ENCODE peak calls at places on chromosomes 3 and 15, in eight cellular contexts. One of them, this sample, is unnamed.

GRCh38 chr3:157423337-157423736 is 13.3 kb upstream of the PTX3 start:
- DNase-seq in GM12891: no peak
- DNase-seq in heart left ventricle: no peak
- DNase-seq in lower leg skin: no peak
- DNase-seq in adrenal gland: no peak
- DNase-seq in body of pancreas: no peak
- DNase-seq in A549: no peak
- DNase-seq in HepG2: no peak
- DNase-seq in this sample: no peak

GRCh38 chr15:99589801-99590200 is 24.0 kb downstream of the MEF2A start:
- DNase-seq in HepG2: no peak
- DNase-seq in body of pancreas: no peak
- DNase-seq in GM12891: no peak
- DNase-seq in heart left ventricle: no peak
- DNase-seq in A549: no peak
- DNase-seq in adrenal gland: no peak
- DNase-seq in lower leg skin: no peak
- DNase-seq in this sample: no peak

GRCh38 chr3:73502609-73503560 is 121.9 kb downstream of the PDZRN3 start:
- DNase-seq in GM12891: peak; percentile 42
- DNase-seq in adrenal gland: peak; percentile 68
- DNase-seq in heart left ventricle: no peak
- DNase-seq in lower leg skin: peak; percentile 47
- DNase-seq in HepG2: peak; percentile 38
- DNase-seq in A549: peak; percentile 76
- DNase-seq in body of pancreas: peak; percentile 82
- DNase-seq in this sample: peak; percentile 24

GRCh38 chr15:66229790-66230460 is 23.6 kb downstream of the MEGF11 start:
- DNase-seq in A549: no peak
- DNase-seq in adrenal gland: no peak
- DNase-seq in HepG2: no peak
- DNase-seq in heart left ventricle: no peak
- DNase-seq in lower leg skin: no peak
- DNase-seq in GM12891: no peak
- DNase-seq in body of pancreas: no peak
- DNase-seq in this sample: no peak

GRCh38 chr3:37696661-37697060 is 165.0 kb upstream of the CTDSPL start:
- DNase-seq in heart left ventricle: no peak
- DNase-seq in lower leg skin: no peak
- DNase-seq in adrenal gland: no peak
- DNase-seq in body of pancreas: no peak
- DNase-seq in HepG2: no peak
- DNase-seq in A549: no peak
- DNase-seq in GM12891: no peak
- DNase-seq in this sample: no peak

GRCh38 chr3:30289324-30289723 is 317.1 kb upstream of the TGFBR2 start:
- DNase-seq in A549: peak; percentile 71
- DNase-seq in body of pancreas: no peak
- DNase-seq in lower leg skin: no peak
- DNase-seq in adrenal gland: no peak
- DNase-seq in HepG2: peak; percentile 78
- DNase-seq in heart left ventricle: no peak
- DNase-seq in GM12891: no peak
- DNase-seq in this sample: no peak

GRCh38 chr15:65391732-65392131 is 13.9 kb upstream of the IGDCC3 start:
- DNase-seq in adrenal gland: no peak
- DNase-seq in A549: no peak
- DNase-seq in HepG2: no peak
- DNase-seq in heart left ventricle: peak; percentile 32
- DNase-seq in body of pancreas: no peak
- DNase-seq in GM12891: no peak
- DNase-seq in lower leg skin: no peak
- DNase-seq in this sample: no peak

GRCh38 chr3:28841436-28841835 is 439.4 kb upstream of the RBMS3 start:
- DNase-seq in adrenal gland: no peak
- DNase-seq in heart left ventricle: no peak
- DNase-seq in lower leg skin: no peak
- DNase-seq in GM12891: no peak
- DNase-seq in HepG2: no peak
- DNase-seq in A549: no peak
- DNase-seq in body of pancreas: no peak
- DNase-seq in this sample: no peak

GRCh38 chr3:127525373-127525772 is 65.2 kb downstream of the TPRA1 start:
- DNase-seq in adrenal gland: no peak
- DNase-seq in lower leg skin: no peak
- DNase-seq in A549: peak; percentile 88
- DNase-seq in GM12891: no peak
- DNase-seq in heart left ventricle: no peak
- DNase-seq in body of pancreas: no peak
- DNase-seq in HepG2: peak; percentile 27
- DNase-seq in this sample: peak; percentile 62

GRCh38 chr15:35505152-35505551 is 40.8 kb downstream of the DPH6 start:
- DNase-seq in body of pancreas: no peak
- DNase-seq in heart left ventricle: no peak
- DNase-seq in HepG2: no peak
- DNase-seq in lower leg skin: no peak
- DNase-seq in GM12891: no peak
- DNase-seq in adrenal gland: no peak
- DNase-seq in A549: no peak
- DNase-seq in this sample: no peak

GRCh38 chr15:35507932-35508638 is 37.9 kb downstream of the DPH6 start:
- DNase-seq in lower leg skin: no peak
- DNase-seq in body of pancreas: no peak
- DNase-seq in GM12891: no peak
- DNase-seq in heart left ventricle: no peak
- DNase-seq in adrenal gland: no peak
- DNase-seq in HepG2: no peak
- DNase-seq in A549: no peak
- DNase-seq in this sample: no peak

GRCh38 chr15:35505816-35506215 is 40.1 kb downstream of the DPH6 start:
- DNase-seq in heart left ventricle: no peak
- DNase-seq in lower leg skin: no peak
- DNase-seq in body of pancreas: no peak
- DNase-seq in adrenal gland: no peak
- DNase-seq in A549: no peak
- DNase-seq in GM12891: no peak
- DNase-seq in HepG2: no peak
- DNase-seq in this sample: no peak

DNA sequence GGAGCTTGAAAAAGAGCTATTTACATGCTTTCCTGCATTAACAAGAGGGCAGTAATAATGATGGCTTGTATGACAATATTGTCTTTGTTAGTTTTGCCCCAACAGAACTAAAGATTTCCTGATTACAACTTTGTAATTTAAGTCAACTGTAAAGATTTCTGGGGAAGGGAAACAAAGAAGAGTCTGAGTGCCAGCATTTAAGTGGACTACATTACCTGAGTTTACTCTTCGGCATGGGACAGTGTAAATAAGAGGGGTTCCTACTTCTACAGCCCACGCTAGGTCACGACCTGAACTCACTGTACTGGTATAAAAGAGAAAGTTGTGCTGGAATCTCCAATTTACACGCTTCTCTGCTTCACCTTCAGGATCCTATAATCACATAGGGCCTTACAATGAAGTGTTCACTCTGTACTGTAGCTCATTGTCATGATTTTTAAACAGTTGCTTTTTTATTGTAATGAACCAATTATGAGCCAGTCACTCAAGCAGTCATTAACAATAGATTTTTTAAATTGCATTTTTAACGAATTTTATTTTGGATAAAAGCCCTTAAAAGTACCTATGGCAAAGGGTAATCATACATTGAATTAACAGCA is 39.6 kb downstream of the DPH6 start:
- DNase-seq in adrenal gland: no peak
- DNase-seq in HepG2: peak; percentile 79
- DNase-seq in A549: no peak
- DNase-seq in GM12891: no peak
- DNase-seq in body of pancreas: no peak
- DNase-seq in heart left ventricle: no peak
- DNase-seq in lower leg skin: no peak
- DNase-seq in this sample: no peak
- TF ChIP-seq POLR2A in adrenal gland: no peak
- TF ChIP-seq POLR2A in HepG2: no peak
- TF ChIP-seq POLR2A in A549: no peak
- TF ChIP-seq POLR2A in GM12891: no peak
- TF ChIP-seq POLR2A in body of pancreas: no peak
- TF ChIP-seq POLR2A in heart left ventricle: no peak
- TF ChIP-seq POLR2A in lower leg skin: no peak
- TF ChIP-seq POLR2A in this sample: no peak

GRCh38 chr15:40697916-40698315 is 2.9 kb downstream of the RAD51 start:
- DNase-seq in A549: no peak
- DNase-seq in lower leg skin: no peak
- DNase-seq in HepG2: no peak
- DNase-seq in body of pancreas: no peak
- DNase-seq in heart left ventricle: no peak
- DNase-seq in adrenal gland: no peak
- DNase-seq in GM12891: no peak
- DNase-seq in this sample: no peak

GRCh38 chr15:40695469-40695910 is 516 bp downstream of the RAD51 start:
- DNase-seq in body of pancreas: no peak
- DNase-seq in A549: no peak
- DNase-seq in HepG2: peak; percentile 4
- DNase-seq in lower leg skin: no peak
- DNase-seq in heart left ventricle: no peak
- DNase-seq in GM12891: no peak
- DNase-seq in adrenal gland: no peak
- DNase-seq in this sample: no peak

GRCh38 chr15:40693904-40694705 is 869 bp upstream of the RAD51 start:
- DNase-seq in A549: no peak
- DNase-seq in heart left ventricle: no peak
- DNase-seq in HepG2: peak; percentile 6
- DNase-seq in lower leg skin: no peak
- DNase-seq in adrenal gland: no peak
- DNase-seq in GM12891: no peak
- DNase-seq in body of pancreas: no peak
- DNase-seq in this sample: no peak

GRCh38 chr15:40696228-40696627 is 1.3 kb downstream of the RAD51 start:
- DNase-seq in A549: no peak
- DNase-seq in lower leg skin: no peak
- DNase-seq in adrenal gland: no peak
- DNase-seq in GM12891: no peak
- DNase-seq in body of pancreas: no peak
- DNase-seq in heart left ventricle: no peak
- DNase-seq in HepG2: no peak
- DNase-seq in this sample: no peak

GRCh38 chr15:40694706-40695468 is at the start of gene RAD51:
- DNase-seq in A549: peak; percentile 90
- DNase-seq in lower leg skin: peak; percentile 89
- DNase-seq in heart left ventricle: peak; percentile 95
- DNase-seq in GM12891: peak; percentile 88
- DNase-seq in adrenal gland: peak; percentile 92
- DNase-seq in HepG2: peak; percentile 89
- DNase-seq in body of pancreas: peak; percentile 93
- DNase-seq in this sample: peak; percentile 93
- TF ChIP-seq POLR2A in A549: peak; percentile 47
- TF ChIP-seq POLR2A in lower leg skin: no peak
- TF ChIP-seq POLR2A in heart left ventricle: no peak
- TF ChIP-seq POLR2A in GM12891: peak; percentile 74
- TF ChIP-seq POLR2A in adrenal gland: peak; percentile 62
- TF ChIP-seq POLR2A in HepG2: peak; percentile 68
- TF ChIP-seq POLR2A in body of pancreas: peak; percentile 44
- TF ChIP-seq POLR2A in this sample: peak; percentile 57

GRCh38 chr3:12556723-12557471 is at the start of gene MKRN2:
- DNase-seq in A549: peak; percentile 91
- DNase-seq in GM12891: peak; percentile 76
- DNase-seq in body of pancreas: peak; percentile 89
- DNase-seq in adrenal gland: peak; percentile 89
- DNase-seq in lower leg skin: peak; percentile 80
- DNase-seq in heart left ventricle: peak; percentile 95
- DNase-seq in HepG2: peak; percentile 64
- DNase-seq in this sample: peak; percentile 80
- TF ChIP-seq POLR2A in A549: peak; percentile 98
- TF ChIP-seq POLR2A in GM12891: peak; percentile 92
- TF ChIP-seq POLR2A in body of pancreas: peak; percentile 97
- TF ChIP-seq POLR2A in adrenal gland: peak; percentile 98
- TF ChIP-seq POLR2A in lower leg skin: no peak
- TF ChIP-seq POLR2A in heart left ventricle: peak; percentile 87
- TF ChIP-seq POLR2A in HepG2: peak; percentile 94
- TF ChIP-seq POLR2A in this sample: peak; percentile 99

GRCh38 chr3:169134194-169134593 is 529.3 kb downstream of the MECOM start:
- DNase-seq in A549: no peak
- DNase-seq in body of pancreas: no peak
- DNase-seq in heart left ventricle: no peak
- DNase-seq in HepG2: no peak
- DNase-seq in GM12891: no peak
- DNase-seq in lower leg skin: no peak
- DNase-seq in adrenal gland: no peak
- DNase-seq in this sample: no peak

GRCh38 chr3:169137943-169138342 is 525.6 kb downstream of the MECOM start:
- DNase-seq in GM12891: no peak
- DNase-seq in lower leg skin: no peak
- DNase-seq in adrenal gland: no peak
- DNase-seq in body of pancreas: no peak
- DNase-seq in HepG2: no peak
- DNase-seq in A549: no peak
- DNase-seq in heart left ventricle: no peak
- DNase-seq in this sample: no peak

GRCh38 chr3:169137076-169137475 is 526.4 kb downstream of the MECOM start:
- DNase-seq in adrenal gland: no peak
- DNase-seq in heart left ventricle: no peak
- DNase-seq in lower leg skin: no peak
- DNase-seq in HepG2: no peak
- DNase-seq in GM12891: no peak
- DNase-seq in body of pancreas: no peak
- DNase-seq in A549: no peak
- DNase-seq in this sample: no peak

GRCh38 chr3:169131695-169132464 is 531.6 kb downstream of the MECOM start:
- DNase-seq in heart left ventricle: no peak
- DNase-seq in GM12891: no peak
- DNase-seq in HepG2: no peak
- DNase-seq in A549: no peak
- DNase-seq in adrenal gland: no peak
- DNase-seq in body of pancreas: no peak
- DNase-seq in lower leg skin: no peak
- DNase-seq in this sample: no peak

DNA sequence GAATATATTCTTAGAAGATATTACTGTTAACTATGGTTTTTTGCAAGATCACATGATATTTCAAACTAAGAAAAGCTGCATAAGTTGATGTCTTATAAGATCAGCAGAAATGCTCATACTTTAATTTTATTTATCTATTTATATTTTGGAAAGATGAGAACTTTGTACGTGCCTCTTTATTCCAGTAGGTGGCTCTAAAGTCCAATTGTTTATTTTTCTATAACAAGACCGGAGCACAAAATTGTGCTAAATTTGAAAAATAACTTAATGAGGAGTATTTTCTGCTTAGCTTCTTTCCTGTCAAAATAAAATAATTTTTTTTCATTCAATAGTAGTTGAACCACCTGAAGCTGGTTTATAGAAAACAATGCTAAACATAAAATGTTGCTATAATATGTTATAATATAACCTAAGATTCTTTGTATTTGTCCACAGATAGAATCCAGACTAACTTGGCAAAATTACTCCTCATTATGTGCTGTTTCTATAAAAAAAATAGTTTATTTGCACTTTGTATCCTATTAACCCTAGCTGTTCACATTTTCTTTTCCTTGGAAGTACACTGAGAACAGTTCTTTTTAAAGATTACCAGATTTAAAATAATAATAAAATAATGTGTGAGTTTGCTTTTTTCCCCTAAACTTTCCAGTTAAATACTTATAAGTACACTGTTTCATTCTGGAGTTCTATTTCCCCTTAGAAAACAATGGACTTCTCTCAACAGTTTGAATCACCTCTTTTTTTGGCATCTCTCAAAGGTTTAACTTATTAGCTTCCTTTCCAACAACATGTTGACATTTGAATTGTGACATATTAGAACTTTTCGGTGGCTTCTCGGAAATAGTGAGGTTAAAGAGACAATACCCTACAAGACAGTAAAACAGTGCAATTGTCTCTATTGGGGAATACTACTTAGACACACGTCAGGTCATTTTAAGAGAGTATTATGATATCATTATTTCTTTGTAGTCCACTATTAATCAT is 530.0 kb downstream of the MECOM start:
- DNase-seq in lower leg skin: no peak
- DNase-seq in GM12891: no peak
- DNase-seq in A549: no peak
- DNase-seq in body of pancreas: no peak
- DNase-seq in adrenal gland: no peak
- DNase-seq in heart left ventricle: no peak
- DNase-seq in HepG2: no peak
- DNase-seq in this sample: no peak
- TF ChIP-seq POLR2A in lower leg skin: no peak
- TF ChIP-seq POLR2A in GM12891: no peak
- TF ChIP-seq POLR2A in A549: no peak
- TF ChIP-seq POLR2A in body of pancreas: no peak
- TF ChIP-seq POLR2A in adrenal gland: no peak
- TF ChIP-seq POLR2A in heart left ventricle: no peak
- TF ChIP-seq POLR2A in HepG2: no peak
- TF ChIP-seq POLR2A in this sample: no peak